ENCODE peak calls at places on chromosomes 12 and 14, in six cellular contexts. One of them, this sample, is unnamed.

GRCh38 chr14:105026789-105027563 is 6.1 kb upstream of the CDCA4 start:
- DNase-seq in heart right ventricle: no peak
- DNase-seq in right cardiac atrium: no peak
- DNase-seq in MM.1S: no peak
- DNase-seq in aorta: no peak
- DNase-seq in upper lobe of right lung: no peak
- DNase-seq in this sample: no peak

GRCh38 chr14:58717211-58717610 is 79.4 kb downstream of the DACT1 start:
- DNase-seq in heart right ventricle: no peak
- DNase-seq in right cardiac atrium: no peak
- DNase-seq in MM.1S: no peak
- DNase-seq in aorta: no peak
- DNase-seq in upper lobe of right lung: no peak
- DNase-seq in this sample: no peak

GRCh38 chr12:39417916-39418315 is 25.0 kb downstream of the KIF21A start:
- DNase-seq in heart right ventricle: no peak
- DNase-seq in right cardiac atrium: no peak
- DNase-seq in MM.1S: no peak
- DNase-seq in aorta: no peak
- DNase-seq in upper lobe of right lung: no peak
- DNase-seq in this sample: no peak

GRCh38 chr12:7645395-7646177 is 20.1 kb downstream of the APOBEC1 start:
- DNase-seq in heart right ventricle: no peak
- DNase-seq in right cardiac atrium: no peak
- DNase-seq in MM.1S: peak
- DNase-seq in aorta: no peak
- DNase-seq in upper lobe of right lung: no peak
- DNase-seq in this sample: peak

GRCh38 chr12:27245039-27245438 is 953 bp downstream of the STK38L start:
- DNase-seq in heart right ventricle: no peak
- DNase-seq in right cardiac atrium: no peak
- DNase-seq in MM.1S: no peak
- DNase-seq in aorta: no peak
- DNase-seq in upper lobe of right lung: no peak
- DNase-seq in this sample: no peak

GRCh38 chr14:36515896-36516718 is 3.9 kb downstream of the NKX2-1 start:
- DNase-seq in heart right ventricle: no peak
- DNase-seq in right cardiac atrium: no peak
- DNase-seq in MM.1S: no peak
- DNase-seq in aorta: no peak
- DNase-seq in upper lobe of right lung: no peak
- DNase-seq in this sample: no peak

GRCh38 chr14:75803768-75804167 is 142.7 kb downstream of the TTLL5 start:
- DNase-seq in heart right ventricle: no peak
- DNase-seq in right cardiac atrium: peak
- DNase-seq in MM.1S: no peak
- DNase-seq in aorta: no peak
- DNase-seq in upper lobe of right lung: no peak
- DNase-seq in this sample: no peak

GRCh38 chr14:103314496-103315277 is 19.4 kb upstream of the EIF5 start:
- DNase-seq in heart right ventricle: no peak
- DNase-seq in right cardiac atrium: no peak
- DNase-seq in MM.1S: no peak
- DNase-seq in aorta: no peak
- DNase-seq in upper lobe of right lung: no peak
- DNase-seq in this sample: no peak

GRCh38 chr14:105851716-105852377 is 325.5 kb downstream of the TMEM121 start:
- DNase-seq in heart right ventricle: no peak
- DNase-seq in right cardiac atrium: peak
- DNase-seq in MM.1S: no peak
- DNase-seq in aorta: peak
- DNase-seq in upper lobe of right lung: no peak
- DNase-seq in this sample: no peak

GRCh38 chr14:57380935-57381334 is 9.5 kb upstream of the NAA30 start:
- DNase-seq in heart right ventricle: no peak
- DNase-seq in right cardiac atrium: no peak
- DNase-seq in MM.1S: no peak
- DNase-seq in aorta: no peak
- DNase-seq in upper lobe of right lung: no peak
- DNase-seq in this sample: no peak

GRCh38 chr12:65628061-65628460 is 196.2 kb upstream of the HMGA2 start:
- DNase-seq in heart right ventricle: no peak
- DNase-seq in right cardiac atrium: no peak
- DNase-seq in MM.1S: no peak
- DNase-seq in aorta: no peak
- DNase-seq in upper lobe of right lung: no peak
- DNase-seq in this sample: no peak

GRCh38 chr14:81942071-81942470 is 408.4 kb upstream of the SEL1L start:
- DNase-seq in heart right ventricle: no peak
- DNase-seq in right cardiac atrium: no peak
- DNase-seq in MM.1S: no peak
- DNase-seq in aorta: no peak
- DNase-seq in upper lobe of right lung: no peak
- DNase-seq in this sample: no peak

GRCh38 chr14:89445252-89445973 is 28.4 kb upstream of the FOXN3 start:
- DNase-seq in heart right ventricle: no peak
- DNase-seq in right cardiac atrium: no peak
- DNase-seq in MM.1S: no peak
- DNase-seq in aorta: no peak
- DNase-seq in upper lobe of right lung: no peak
- DNase-seq in this sample: no peak

GRCh38 chr12:123907726-123908476 is 64.7 kb downstream of the CCDC92 start:
- DNase-seq in heart right ventricle: no peak
- DNase-seq in right cardiac atrium: no peak
- DNase-seq in MM.1S: no peak
- DNase-seq in aorta: no peak
- DNase-seq in upper lobe of right lung: no peak
- DNase-seq in this sample: no peak

GRCh38 chr14:75991753-75992152 is 6.2 kb downstream of the IFT43 start:
- DNase-seq in heart right ventricle: no peak
- DNase-seq in right cardiac atrium: no peak
- DNase-seq in MM.1S: no peak
- DNase-seq in aorta: no peak
- DNase-seq in upper lobe of right lung: no peak
- DNase-seq in this sample: no peak

GRCh38 chr14:52907949-52908348 is 42.9 kb downstream of the FERMT2 start:
- DNase-seq in heart right ventricle: no peak
- DNase-seq in right cardiac atrium: no peak
- DNase-seq in MM.1S: no peak
- DNase-seq in aorta: no peak
- DNase-seq in upper lobe of right lung: no peak
- DNase-seq in this sample: no peak

GRCh38 chr12:45130881-45131281 is 80.0 kb upstream of the DBX2 start:
- DNase-seq in heart right ventricle: peak
- DNase-seq in right cardiac atrium: peak
- DNase-seq in MM.1S: peak
- DNase-seq in aorta: peak
- DNase-seq in upper lobe of right lung: no peak
- DNase-seq in this sample: peak

GRCh38 chr14:60724080-60724618 is at the start of gene SIX4:
- DNase-seq in heart right ventricle: peak
- DNase-seq in right cardiac atrium: peak
- DNase-seq in MM.1S: peak
- DNase-seq in aorta: peak
- DNase-seq in upper lobe of right lung: peak
- DNase-seq in this sample: no peak

GRCh38 chr12:46661161-46661845 is 164.5 kb downstream of the SLC38A4 start:
- DNase-seq in heart right ventricle: peak
- DNase-seq in right cardiac atrium: no peak
- DNase-seq in MM.1S: peak
- DNase-seq in aorta: no peak
- DNase-seq in upper lobe of right lung: no peak
- DNase-seq in this sample: peak

GRCh38 chr14:93533864-93534263 is 103.1 kb downstream of the UNC79 start:
- DNase-seq in heart right ventricle: no peak
- DNase-seq in right cardiac atrium: no peak
- DNase-seq in MM.1S: no peak
- DNase-seq in aorta: no peak
- DNase-seq in upper lobe of right lung: no peak
- DNase-seq in this sample: no peak

GRCh38 chr12:7642287-7642686 is 23.4 kb downstream of the APOBEC1 start:
- DNase-seq in heart right ventricle: no peak
- DNase-seq in right cardiac atrium: no peak
- DNase-seq in MM.1S: no peak
- DNase-seq in aorta: no peak
- DNase-seq in upper lobe of right lung: no peak
- DNase-seq in this sample: no peak

GRCh38 chr14:91323671-91324605 is 79.4 kb upstream of the GPR68 start:
- DNase-seq in heart right ventricle: peak
- DNase-seq in right cardiac atrium: peak
- DNase-seq in MM.1S: peak
- DNase-seq in aorta: peak
- DNase-seq in upper lobe of right lung: peak
- DNase-seq in this sample: peak

GRCh38 chr14:30297856-30298255 is 261.1 kb upstream of the G2E3 start:
- DNase-seq in heart right ventricle: no peak
- DNase-seq in right cardiac atrium: no peak
- DNase-seq in MM.1S: no peak
- DNase-seq in aorta: no peak
- DNase-seq in upper lobe of right lung: no peak
- DNase-seq in this sample: no peak

GRCh38 chr12:53205747-53206146 is 1.3 kb downstream of the ITGB7 start:
- DNase-seq in heart right ventricle: no peak
- DNase-seq in right cardiac atrium: no peak
- DNase-seq in MM.1S: peak
- DNase-seq in aorta: peak
- DNase-seq in upper lobe of right lung: no peak
- DNase-seq in this sample: no peak

GRCh38 chr12:89731614-89732013 is 23.0 kb upstream of the ATP2B1 start:
- DNase-seq in heart right ventricle: no peak
- DNase-seq in right cardiac atrium: no peak
- DNase-seq in MM.1S: no peak
- DNase-seq in aorta: no peak
- DNase-seq in upper lobe of right lung: no peak
- DNase-seq in this sample: no peak

GRCh38 chr12:132674561-132674960 is 12.6 kb downstream of the POLE start:
- DNase-seq in heart right ventricle: no peak
- DNase-seq in right cardiac atrium: no peak
- DNase-seq in MM.1S: no peak
- DNase-seq in aorta: no peak
- DNase-seq in upper lobe of right lung: no peak
- DNase-seq in this sample: no peak

GRCh38 chr14:74589291-74589879 is 22.7 kb downstream of the LTBP2 start:
- DNase-seq in heart right ventricle: no peak
- DNase-seq in right cardiac atrium: no peak
- DNase-seq in MM.1S: no peak
- DNase-seq in aorta: no peak
- DNase-seq in upper lobe of right lung: no peak
- DNase-seq in this sample: no peak

GRCh38 chr14:30601579-30601916 is 20.6 kb upstream of the SCFD1 start:
- DNase-seq in heart right ventricle: no peak
- DNase-seq in right cardiac atrium: no peak
- DNase-seq in MM.1S: no peak
- DNase-seq in aorta: no peak
- DNase-seq in upper lobe of right lung: no peak
- DNase-seq in this sample: no peak

GRCh38 chr14:20327005-20327869 is 5.8 kb downstream of the CCNB1IP1 start:
- DNase-seq in heart right ventricle: peak
- DNase-seq in right cardiac atrium: no peak
- DNase-seq in MM.1S: peak
- DNase-seq in aorta: no peak
- DNase-seq in upper lobe of right lung: no peak
- DNase-seq in this sample: peak

GRCh38 chr12:21912318-21912717 is 28.9 kb downstream of the ABCC9 start:
- DNase-seq in heart right ventricle: no peak
- DNase-seq in right cardiac atrium: no peak
- DNase-seq in MM.1S: no peak
- DNase-seq in aorta: no peak
- DNase-seq in upper lobe of right lung: no peak
- DNase-seq in this sample: no peak

DNA sequence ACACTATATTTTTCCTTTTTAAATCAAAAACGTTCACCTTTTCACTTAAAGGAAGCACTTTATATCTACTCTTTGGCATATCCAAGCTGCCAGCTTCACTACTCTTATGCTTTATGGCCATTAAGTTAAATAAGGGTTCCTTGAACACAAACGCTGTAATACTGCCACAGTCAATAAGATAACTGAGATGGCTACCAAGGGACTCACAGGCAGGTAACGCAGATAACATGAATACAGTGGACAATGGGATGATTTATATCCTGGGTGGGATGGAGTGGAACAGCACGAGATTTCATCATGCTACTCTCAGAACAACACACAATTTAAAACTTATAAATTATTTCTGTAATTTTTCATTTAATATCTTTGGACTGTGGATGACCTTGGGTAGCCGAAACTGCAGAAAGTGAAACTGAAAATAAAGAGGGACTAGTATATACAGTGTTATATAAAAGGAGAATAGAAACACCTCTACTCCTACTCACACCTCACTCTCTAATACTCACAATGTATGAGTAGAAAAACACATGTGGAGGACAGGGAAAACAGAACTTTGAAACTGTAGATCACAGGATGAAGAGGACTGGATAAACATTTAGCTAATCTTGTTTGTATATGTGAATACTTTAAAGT is 367.3 kb downstream of the C12orf50 start:
- DNase-seq in heart right ventricle: no peak
- DNase-seq in right cardiac atrium: no peak
- DNase-seq in MM.1S: peak
- DNase-seq in aorta: no peak
- DNase-seq in upper lobe of right lung: no peak
- DNase-seq in this sample: no peak
- H3K4me3 ChIP-seq in heart right ventricle: no peak
- H3K4me3 ChIP-seq in right cardiac atrium: peak
- H3K4me3 ChIP-seq in MM.1S: no peak
- H3K4me3 ChIP-seq in aorta: peak
- H3K4me3 ChIP-seq in upper lobe of right lung: peak
- H3K4me3 ChIP-seq in this sample: no peak

GRCh38 chr12:1350055-1350933 is 244.1 kb downstream of the FBXL14 start:
- DNase-seq in heart right ventricle: no peak
- DNase-seq in right cardiac atrium: no peak
- DNase-seq in MM.1S: no peak
- DNase-seq in aorta: no peak
- DNase-seq in upper lobe of right lung: no peak
- DNase-seq in this sample: no peak
- H3K27ac ChIP-seq in heart right ventricle: no peak
- H3K27ac ChIP-seq in right cardiac atrium: no peak
- H3K27ac ChIP-seq in MM.1S: no peak
- H3K27ac ChIP-seq in aorta: no peak
- H3K27ac ChIP-seq in upper lobe of right lung: no peak
- H3K27ac ChIP-seq in this sample: no peak

DNA sequence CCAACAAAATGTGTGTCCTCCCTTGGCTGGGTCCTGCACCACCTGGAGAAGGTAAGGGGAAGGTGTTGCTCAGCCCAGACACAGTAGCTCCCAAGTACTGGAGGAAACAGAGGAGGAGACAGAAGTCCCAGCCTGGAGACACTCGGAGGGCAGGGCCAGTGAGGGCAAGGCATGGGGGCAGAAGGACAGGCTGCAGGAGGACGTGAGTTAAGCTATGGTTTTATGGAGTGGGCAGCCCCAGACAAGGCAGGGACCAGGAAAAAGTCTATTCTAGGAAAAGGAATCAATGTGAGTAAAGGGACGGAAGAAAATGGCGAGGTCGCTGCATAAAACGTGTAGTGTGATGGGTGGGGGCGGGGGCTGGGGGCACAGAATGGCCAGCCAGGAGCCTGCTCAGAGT is 210.1 kb upstream of the DIO3 start:
- DNase-seq in heart right ventricle: no peak
- DNase-seq in right cardiac atrium: no peak
- DNase-seq in MM.1S: no peak
- DNase-seq in aorta: no peak
- DNase-seq in upper lobe of right lung: no peak
- DNase-seq in this sample: no peak
- H3K4me3 ChIP-seq in heart right ventricle: no peak
- H3K4me3 ChIP-seq in right cardiac atrium: no peak
- H3K4me3 ChIP-seq in MM.1S: no peak
- H3K4me3 ChIP-seq in aorta: no peak
- H3K4me3 ChIP-seq in upper lobe of right lung: no peak
- H3K4me3 ChIP-seq in this sample: no peak

GRCh38 chr12:82835217-82835616 is 148.5 kb downstream of the TMTC2 start:
- DNase-seq in heart right ventricle: no peak
- DNase-seq in right cardiac atrium: no peak
- DNase-seq in MM.1S: no peak
- DNase-seq in aorta: no peak
- DNase-seq in upper lobe of right lung: no peak
- DNase-seq in this sample: no peak
- H3K27ac ChIP-seq in heart right ventricle: no peak
- H3K27ac ChIP-seq in right cardiac atrium: no peak
- H3K27ac ChIP-seq in MM.1S: no peak
- H3K27ac ChIP-seq in aorta: no peak
- H3K27ac ChIP-seq in upper lobe of right lung: no peak
- H3K27ac ChIP-seq in this sample: no peak